ENCODE peak calls at places on chromosomes 4 and X, in four cellular contexts. One of them, this sample, is unnamed.
A peak's percentile ranks its signal among the peaks of the same experiment; 100 is the strongest.

GRCh38 chr4:152999376-153000067 is 63.4 kb downstream of the FHDC1 start:
- DNase-seq in mammary epithelial cell: no peak
- DNase-seq in vagina: no peak
- DNase-seq in cardiac muscle cell: no peak
- DNase-seq in this sample: no peak

GRCh38 chrX:39445336-39445735 is 644.1 kb downstream of the MID1IP1 start:
- DNase-seq in vagina: no peak
- DNase-seq in cardiac muscle cell: peak; percentile 33
- DNase-seq in mammary epithelial cell: no peak
- DNase-seq in this sample: no peak

GRCh38 chrX:134601240-134601639 is 57.0 kb downstream of the PLAC1 start:
- DNase-seq in mammary epithelial cell: no peak
- DNase-seq in vagina: no peak
- DNase-seq in cardiac muscle cell: no peak
- DNase-seq in this sample: no peak

GRCh38 chr4:140243345-140243753 is 89.4 kb upstream of the MAML3 start:
- DNase-seq in mammary epithelial cell: no peak
- DNase-seq in vagina: no peak
- DNase-seq in cardiac muscle cell: peak; percentile 49
- DNase-seq in this sample: no peak

GRCh38 chrX:39821011-39821708 is 276.6 kb downstream of the BCOR start:
- DNase-seq in vagina: no peak
- DNase-seq in mammary epithelial cell: no peak
- DNase-seq in cardiac muscle cell: peak; percentile 60
- DNase-seq in this sample: peak; percentile 82

GRCh38 chrX:1009771-1010170 is 202.7 kb downstream of the CRLF2 start:
- DNase-seq in mammary epithelial cell: no peak
- DNase-seq in vagina: no peak
- DNase-seq in cardiac muscle cell: no peak
- DNase-seq in this sample: no peak

GRCh38 chrX:49958727-49959126 is 36.3 kb downstream of the CLCN5 start:
- DNase-seq in cardiac muscle cell: no peak
- DNase-seq in mammary epithelial cell: no peak
- DNase-seq in vagina: no peak
- DNase-seq in this sample: no peak

GRCh38 chr4:38377195-38377594 is 286.8 kb upstream of the KLF3 start:
- DNase-seq in vagina: no peak
- DNase-seq in mammary epithelial cell: no peak
- DNase-seq in cardiac muscle cell: no peak
- DNase-seq in this sample: no peak

GRCh38 chrX:49760288-49760885 is 64.6 kb upstream of the PAGE1 start:
- DNase-seq in cardiac muscle cell: no peak
- DNase-seq in mammary epithelial cell: no peak
- DNase-seq in vagina: no peak
- DNase-seq in this sample: no peak

GRCh38 chrX:38142598-38142997 is 78.1 kb downstream of the SRPX start:
- DNase-seq in cardiac muscle cell: no peak
- DNase-seq in mammary epithelial cell: no peak
- DNase-seq in vagina: no peak
- DNase-seq in this sample: no peak

GRCh38 chr4:53863731-53864130 is 200.7 kb downstream of the CHIC2 start:
- DNase-seq in cardiac muscle cell: peak; percentile 86
- DNase-seq in vagina: no peak
- DNase-seq in mammary epithelial cell: no peak
- DNase-seq in this sample: no peak

GRCh38 chr4:4681651-4682050 is 139.8 kb upstream of the STX18 start:
- DNase-seq in cardiac muscle cell: no peak
- DNase-seq in mammary epithelial cell: no peak
- DNase-seq in vagina: no peak
- DNase-seq in this sample: no peak

GRCh38 chr4:79258614-79259176 is 67.2 kb downstream of the NAA11 start:
- DNase-seq in mammary epithelial cell: no peak
- DNase-seq in cardiac muscle cell: no peak
- DNase-seq in vagina: no peak
- DNase-seq in this sample: no peak

GRCh38 chrX:40402771-40403533 is 177.8 kb upstream of the ATP6AP2 start:
- DNase-seq in cardiac muscle cell: no peak
- DNase-seq in vagina: no peak
- DNase-seq in mammary epithelial cell: peak; percentile 14
- DNase-seq in this sample: no peak

GRCh38 chrX:34631826-34632225 is 25.3 kb downstream of the TMEM47 start:
- DNase-seq in vagina: no peak
- DNase-seq in cardiac muscle cell: no peak
- DNase-seq in mammary epithelial cell: no peak
- DNase-seq in this sample: no peak

GRCh38 chrX:76821276-76821675 is 393.8 kb downstream of the MAGEE1 start:
- DNase-seq in cardiac muscle cell: no peak
- DNase-seq in mammary epithelial cell: no peak
- DNase-seq in vagina: no peak
- DNase-seq in this sample: peak; percentile 43

GRCh38 chr4:184358521-184359232 is 115.7 kb downstream of the IRF2 start:
- DNase-seq in mammary epithelial cell: no peak
- DNase-seq in cardiac muscle cell: no peak
- DNase-seq in vagina: no peak
- DNase-seq in this sample: no peak

GRCh38 chr4:136863756-136864155 is 668.5 kb downstream of the PCDH18 start:
- DNase-seq in vagina: no peak
- DNase-seq in cardiac muscle cell: no peak
- DNase-seq in mammary epithelial cell: no peak
- DNase-seq in this sample: no peak

GRCh38 chr4:151291485-151291884 is 14.5 kb downstream of the PRSS48 start:
- DNase-seq in cardiac muscle cell: no peak
- DNase-seq in mammary epithelial cell: no peak
- DNase-seq in vagina: no peak
- DNase-seq in this sample: no peak

GRCh38 chr4:153409412-153409811 is 56.7 kb upstream of the TMEM131L start:
- DNase-seq in cardiac muscle cell: no peak
- DNase-seq in vagina: no peak
- DNase-seq in mammary epithelial cell: peak; percentile 32
- DNase-seq in this sample: no peak

GRCh38 chrX:87661761-87662160 is 144.2 kb downstream of the KLHL4 start:
- DNase-seq in mammary epithelial cell: no peak
- DNase-seq in cardiac muscle cell: no peak
- DNase-seq in vagina: no peak
- DNase-seq in this sample: no peak

GRCh38 chr4:54709281-54709854 is 51.6 kb downstream of the KIT start:
- DNase-seq in mammary epithelial cell: no peak
- DNase-seq in vagina: no peak
- DNase-seq in cardiac muscle cell: no peak
- DNase-seq in this sample: no peak

GRCh38 chrX:122972604-122973003 is 211.5 kb upstream of the GRIA3 start:
- DNase-seq in mammary epithelial cell: no peak
- DNase-seq in vagina: no peak
- DNase-seq in cardiac muscle cell: no peak
- DNase-seq in this sample: no peak

GRCh38 chrX:123084797-123085196 is 99.3 kb upstream of the GRIA3 start:
- DNase-seq in vagina: no peak
- DNase-seq in cardiac muscle cell: no peak
- DNase-seq in mammary epithelial cell: peak; percentile 83
- DNase-seq in this sample: no peak

GRCh38 chr4:181525641-181526040 is 717.6 kb upstream of the TENM3 start:
- DNase-seq in mammary epithelial cell: no peak
- DNase-seq in cardiac muscle cell: peak; percentile 7
- DNase-seq in vagina: no peak
- DNase-seq in this sample: no peak

GRCh38 chr4:187006189-187006618 is 282.5 kb upstream of the FAT1 start:
- DNase-seq in vagina: no peak
- DNase-seq in mammary epithelial cell: peak; percentile 66
- DNase-seq in cardiac muscle cell: no peak
- DNase-seq in this sample: no peak

DNA sequence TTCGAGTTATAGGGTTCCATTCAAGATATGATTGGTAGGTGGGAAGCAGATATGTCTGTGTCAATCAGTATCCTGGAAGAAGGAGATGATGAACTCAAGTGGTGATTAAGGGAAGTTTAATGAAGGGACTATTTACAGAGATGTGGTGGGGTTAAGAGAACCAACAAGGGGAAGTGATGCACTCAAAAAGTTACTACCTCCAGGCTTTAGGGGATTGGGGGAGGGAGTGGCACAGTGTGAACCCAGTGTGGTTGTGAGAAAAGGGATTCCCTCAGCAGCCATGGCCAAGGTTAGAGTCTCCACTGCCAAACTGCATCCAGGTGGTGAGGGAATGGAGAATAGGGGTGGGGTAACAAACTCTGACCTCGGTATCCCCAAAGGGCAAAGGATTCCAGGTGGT is 27.9 kb downstream of the PKD2 start:
- DNase-seq in cardiac muscle cell: no peak
- DNase-seq in vagina: no peak
- DNase-seq in mammary epithelial cell: no peak
- DNase-seq in this sample: no peak
- H3K36me3 ChIP-seq in cardiac muscle cell: peaks cover 32% of the 10 kb centered on the region
- H3K36me3 ChIP-seq in vagina: peaks cover 42% of the 10 kb centered on the region
- H3K36me3 ChIP-seq in mammary epithelial cell: peaks cover 6% of the 10 kb centered on the region
- H3K36me3 ChIP-seq in this sample: peaks cover 44% of the 10 kb centered on the region

GRCh38 chrX:47447607-47448006 is 35.4 kb downstream of the ZNF41 start:
- DNase-seq in mammary epithelial cell: no peak
- DNase-seq in cardiac muscle cell: no peak
- DNase-seq in vagina: no peak
- DNase-seq in this sample: no peak

GRCh38 chrX:47452112-47452511 is 30.9 kb downstream of the ZNF41 start:
- DNase-seq in vagina: no peak
- DNase-seq in mammary epithelial cell: no peak
- DNase-seq in cardiac muscle cell: no peak
- DNase-seq in this sample: no peak

GRCh38 chrX:47446431-47446830 is 36.6 kb downstream of the ZNF41 start:
- DNase-seq in cardiac muscle cell: no peak
- DNase-seq in vagina: no peak
- DNase-seq in mammary epithelial cell: no peak
- DNase-seq in this sample: no peak

GRCh38 chrX:47448165-47448806 is 34.7 kb downstream of the ZNF41 start:
- DNase-seq in mammary epithelial cell: no peak
- DNase-seq in vagina: no peak
- DNase-seq in cardiac muscle cell: no peak
- DNase-seq in this sample: no peak

GRCh38 chrX:47446971-47447370 is 36.1 kb downstream of the ZNF41 start:
- DNase-seq in vagina: no peak
- DNase-seq in mammary epithelial cell: no peak
- DNase-seq in cardiac muscle cell: no peak
- DNase-seq in this sample: no peak
- H3K36me3 ChIP-seq in vagina: peaks cover 28% of the 10 kb centered on the region
- H3K36me3 ChIP-seq in mammary epithelial cell: no peaks in the 10 kb centered on the region
- H3K36me3 ChIP-seq in cardiac muscle cell: no peaks in the 10 kb centered on the region
- H3K36me3 ChIP-seq in this sample: peaks cover 13% of the 10 kb centered on the region

GRCh38 chr4:2949782-2950125 is 13.5 kb downstream of the NOP14 start:
- DNase-seq in mammary epithelial cell: no peak
- DNase-seq in cardiac muscle cell: no peak
- DNase-seq in vagina: peak; percentile 71
- DNase-seq in this sample: no peak

GRCh38 chr4:2953496-2953895 is 9.7 kb downstream of the NOP14 start:
- DNase-seq in vagina: no peak
- DNase-seq in cardiac muscle cell: no peak
- DNase-seq in mammary epithelial cell: no peak
- DNase-seq in this sample: no peak

GRCh38 chr4:2950221-2950989 is 12.8 kb downstream of the NOP14 start:
- DNase-seq in vagina: no peak
- DNase-seq in cardiac muscle cell: no peak
- DNase-seq in mammary epithelial cell: no peak
- DNase-seq in this sample: no peak

GRCh38 chr4:2958446-2958845 is 4.8 kb downstream of the NOP14 start:
- DNase-seq in vagina: no peak
- DNase-seq in cardiac muscle cell: no peak
- DNase-seq in mammary epithelial cell: no peak
- DNase-seq in this sample: no peak

DNA sequence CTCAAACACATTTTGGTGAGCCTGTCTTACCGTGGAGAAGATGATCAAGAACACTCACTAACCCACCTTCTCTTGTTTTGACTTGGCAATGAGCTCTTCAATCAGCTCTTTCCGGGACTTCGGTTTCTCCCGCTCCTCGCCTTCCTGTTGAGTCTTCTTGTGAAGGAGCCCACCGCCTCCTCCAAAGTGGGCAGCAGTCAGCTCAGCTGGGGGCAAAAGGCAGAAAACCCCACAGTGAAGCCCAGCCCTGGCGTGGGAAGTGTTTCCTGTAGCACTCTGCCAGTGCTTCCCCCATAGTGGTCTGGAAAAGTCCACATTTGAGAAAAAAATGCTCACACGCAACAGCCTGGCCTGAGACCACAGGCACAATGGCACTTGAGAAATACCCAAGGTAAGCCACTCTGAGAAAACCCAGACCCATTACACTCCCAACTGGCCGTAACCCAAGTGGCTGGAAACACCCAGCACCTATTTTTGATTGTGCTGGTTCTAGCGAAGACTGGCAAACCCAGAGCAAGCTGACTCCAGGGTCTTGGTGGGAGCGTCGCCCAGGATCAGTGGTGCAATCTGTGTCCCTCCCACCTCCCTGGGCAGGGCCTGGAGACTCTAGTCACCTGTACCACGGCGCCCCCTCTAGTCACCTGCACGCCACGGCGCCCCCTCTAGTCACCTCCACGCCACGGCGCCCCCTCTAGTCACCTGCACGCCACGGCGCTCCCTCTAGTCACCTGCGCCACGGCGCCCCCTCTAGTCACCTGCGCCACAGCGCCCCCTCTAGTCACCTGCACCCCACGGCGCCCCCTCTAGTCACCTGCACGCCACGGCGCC is 8.6 kb downstream of the NOP14 start:
- DNase-seq in vagina: peak; percentile 76
- DNase-seq in cardiac muscle cell: no peak
- DNase-seq in mammary epithelial cell: no peak
- DNase-seq in this sample: no peak
- H3K36me3 ChIP-seq in vagina: peaks cover 79% of the 10 kb centered on the region
- H3K36me3 ChIP-seq in cardiac muscle cell: peaks cover 51% of the 10 kb centered on the region
- H3K36me3 ChIP-seq in mammary epithelial cell: peaks cover 43% of the 10 kb centered on the region
- H3K36me3 ChIP-seq in this sample: peaks cover 50% of the 10 kb centered on the region

GRCh38 chr4:75786526-75786925 is 62.1 kb downstream of the USO1 start:
- DNase-seq in cardiac muscle cell: no peak
- DNase-seq in mammary epithelial cell: no peak
- DNase-seq in vagina: no peak
- DNase-seq in this sample: no peak

GRCh38 chr4:75781328-75781727 is 57.0 kb downstream of the USO1 start:
- DNase-seq in vagina: no peak
- DNase-seq in mammary epithelial cell: no peak
- DNase-seq in cardiac muscle cell: no peak
- DNase-seq in this sample: no peak

GRCh38 chr4:75790024-75790423 is 65.6 kb downstream of the USO1 start:
- DNase-seq in mammary epithelial cell: no peak
- DNase-seq in cardiac muscle cell: no peak
- DNase-seq in vagina: no peak
- DNase-seq in this sample: no peak

GRCh38 chr4:75786938-75787337 is 62.6 kb downstream of the USO1 start:
- DNase-seq in cardiac muscle cell: no peak
- DNase-seq in vagina: no peak
- DNase-seq in mammary epithelial cell: no peak
- DNase-seq in this sample: no peak
- H3K36me3 ChIP-seq in cardiac muscle cell: peaks cover 62% of the 10 kb centered on the region
- H3K36me3 ChIP-seq in vagina: peaks cover 40% of the 10 kb centered on the region
- H3K36me3 ChIP-seq in mammary epithelial cell: peaks cover 20% of the 10 kb centered on the region
- H3K36me3 ChIP-seq in this sample: peaks cover 7% of the 10 kb centered on the region